ENCODE peak calls at places on chromosomes 6 and 20, in eight cellular contexts. H is cardiac fibroblast; Z is COR-L47; B is spleen; P is NCI-H2171 treated with DMSO at 0.1 percent for 48 hours; C is activated CD8-positive, alpha-beta memory T cell treated with anti-CD3 and anti-CD28 coated beads for 1 hour; K is HuH-7.5; I is right cardiac atrium. F is an unnamed sample.

GRCh38 chr6:148776321-148776966 is 29.6 kb downstream of the UST start:
- DNase-seq in C (no peak), Z (no peak), I (no peak), H (peak; percentile 83), P (no peak), B (no peak), K (no peak), F (no peak)

GRCh38 chr6:38973178-38974057 is 75.2 kb upstream of the GLP1R start:
- DNase-seq in H (peak; percentile 87), Z (peak; percentile 52), K (peak; percentile 34), I (no peak), C (no peak), B (no peak), P (peak; percentile 71), F (peak; percentile 54)

GRCh38 chr6:36853325-36853724 is 14.1 kb upstream of the CPNE5 start:
- DNase-seq in B (no peak), K (no peak), P (no peak), C (no peak), Z (no peak), H (peak; percentile 97), I (peak; percentile 55), F (no peak)

GRCh38 chr6:21754891-21755290 is 161.3 kb downstream of the SOX4 start:
- DNase-seq in K (no peak), I (no peak), P (no peak), C (no peak), Z (no peak), B (no peak), H (peak; percentile 89), F (no peak)

GRCh38 chr6:26493258-26493657 is 6.8 kb upstream of the BTN1A1 start:
- DNase-seq in P (no peak), B (no peak), I (no peak), Z (no peak), K (no peak), C (no peak), H (peak; percentile 44), F (peak; percentile 27)

GRCh38 chr20:56372850-56373249 is 14.1 kb downstream of the FAM210B start:
- DNase-seq in P (no peak), B (no peak), Z (no peak), C (no peak), K (no peak), I (no peak), H (no peak), F (no peak)

GRCh38 chr20:34834459-34834893 is 9.0 kb upstream of the NCOA6 start:
- DNase-seq in B (no peak), C (no peak), Z (peak; percentile 58), H (peak; percentile 54), K (no peak), P (peak; percentile 72), I (no peak), F (peak; percentile 26)

GRCh38 chr6:76351275-76351674 is 278.8 kb upstream of the IMPG1 start:
- DNase-seq in B (no peak), K (peak; percentile 4), H (no peak), Z (peak; percentile 4), C (no peak), P (peak; percentile 19), I (no peak), F (no peak)

F was measured in HEK293T.